ENCODE peak calls at places on chromosomes 11 and 22, in seven cellular contexts. A is CD14-positive monocyte; R is cardiac muscle cell; S is psoas muscle; O is Kasumi-1; K is adrenal gland; H is stimulated activated CD4-positive, alpha-beta T cell treated with anti-CD3 and anti-CD28 coated beads, Interleukin-15, amount 100 ng/mL, for 24 hours. U is an unnamed sample.
A peak's percentile ranks its signal among the peaks of the same experiment; 100 is the strongest.

GRCh38 chr22:48376936-48377335 is 1450.7 kb downstream of the BRD1 start:
- DNase-seq in H (no peak), O (no peak), R (no peak), S (no peak), K (no peak), A (no peak), U (no peak)

GRCh38 chr11:8566613-8567210 is 27.3 kb downstream of the STK33 start:
- DNase-seq in S (no peak), O (peak; percentile 75), R (peak; percentile 50), A (no peak), K (no peak), H (no peak), U (no peak)

GRCh38 chr22:50699001-50699753 is 26.6 kb downstream of the SHANK3 start:
- DNase-seq in O (no peak), R (no peak), S (no peak), K (no peak), H (no peak), A (peak; percentile 45), U (no peak)

GRCh38 chr11:28524098-28524497 is 415.9 kb downstream of the METTL15 start:
- DNase-seq in K (no peak), O (no peak), H (no peak), A (no peak), R (no peak), S (no peak), U (no peak)

GRCh38 chr11:14793546-14793945 is 98.5 kb downstream of the CYP2R1 start:
- DNase-seq in O (no peak), H (no peak), S (no peak), K (no peak), A (no peak), R (no peak), U (no peak)

GRCh38 chr11:16982256-16982671 is 31.9 kb downstream of the PLEKHA7 start:
- DNase-seq in A (no peak), K (no peak), R (no peak), O (no peak), S (no peak), H (no peak), U (no peak)

GRCh38 chr11:116357769-116358544 is 414.8 kb downstream of the BUD13 start:
- DNase-seq in A (no peak), O (no peak), S (no peak), K (no peak), R (peak; percentile 80), H (peak; percentile 4), U (no peak)

GRCh38 chr11:12215192-12215591 is 104.8 kb downstream of the MICAL2 start:
- DNase-seq in O (peak; percentile 50), A (no peak), R (no peak), S (no peak), H (no peak), K (no peak), U (no peak)

GRCh38 chr22:37659066-37659896 is 758 bp downstream of the PDXP start:
- DNase-seq in R (no peak), S (no peak), O (peak; percentile 7), A (no peak), H (peak; percentile 49), K (no peak), U (no peak)

GRCh38 chr11:47944555-47945128 is 35.7 kb upstream of the PTPRJ start:
- DNase-seq in A (no peak), O (no peak), S (no peak), K (no peak), R (no peak), H (no peak), U (no peak)

GRCh38 chr22:36958366-36958765 is 44.9 kb downstream of the CSF2RB start:
- DNase-seq in A (no peak), R (no peak), S (no peak), O (no peak), H (no peak), K (no peak), U (no peak)

GRCh38 chr11:16703795-16704194 is 34.7 kb upstream of the C11orf58 start:
- DNase-seq in K (no peak), R (no peak), H (no peak), A (no peak), O (no peak), S (no peak), U (no peak)

GRCh38 chr22:30574095-30574981 is at the start of gene GAL3ST1:
- DNase-seq in S (no peak), A (no peak), K (no peak), H (no peak), R (peak; percentile 53), O (no peak), U (no peak)

U was measured in GM04503.